ENCODE peak calls at places on chromosomes 4 and X, in four cellular contexts. One of them, this sample, is unnamed.

GRCh38 chrX:39645059-39645895 is 452.5 kb downstream of the BCOR start:
- DNase-seq in fibroblast of pulmonary artery: peak; percentile 85
- DNase-seq in lower leg skin: no peak
- DNase-seq in breast epithelium: no peak
- DNase-seq in this sample: peak; percentile 89

GRCh38 chr4:89111833-89112563 is 665 bp downstream of the TIGD2 start:
- DNase-seq in fibroblast of pulmonary artery: peak; percentile 97
- DNase-seq in lower leg skin: no peak
- DNase-seq in breast epithelium: peak; percentile 75
- DNase-seq in this sample: peak; percentile 95

GRCh38 chr4:52861879-52862604 is at the start of gene RASL11B:
- DNase-seq in fibroblast of pulmonary artery: peak; percentile 62
- DNase-seq in lower leg skin: peak; percentile 95
- DNase-seq in breast epithelium: peak; percentile 68
- DNase-seq in this sample: peak; percentile 63

GRCh38 chr4:151359576-151359975 is 34.2 kb upstream of the SH3D19 start:
- DNase-seq in fibroblast of pulmonary artery: peak; percentile 6
- DNase-seq in lower leg skin: no peak
- DNase-seq in breast epithelium: no peak
- DNase-seq in this sample: peak; percentile 18

GRCh38 chr4:169268951-169269781 is 1.6 kb downstream of the SH3RF1 start:
- DNase-seq in fibroblast of pulmonary artery: peak; percentile 91
- DNase-seq in lower leg skin: no peak
- DNase-seq in breast epithelium: no peak
- DNase-seq in this sample: peak; percentile 87

GRCh38 chr4:3267576-3268394 is 18.8 kb downstream of the MSANTD1 start:
- DNase-seq in fibroblast of pulmonary artery: no peak
- DNase-seq in lower leg skin: peak; percentile 68
- DNase-seq in breast epithelium: no peak
- DNase-seq in this sample: no peak

GRCh38 chrX:40727599-40728252 is 7.6 kb downstream of the MED14 start:
- DNase-seq in fibroblast of pulmonary artery: peak; percentile 6
- DNase-seq in lower leg skin: no peak
- DNase-seq in breast epithelium: no peak
- DNase-seq in this sample: no peak

GRCh38 chr4:65096630-65097029 is 573.7 kb downstream of the EPHA5 start:
- DNase-seq in fibroblast of pulmonary artery: no peak
- DNase-seq in lower leg skin: no peak
- DNase-seq in breast epithelium: no peak
- DNase-seq in this sample: no peak

GRCh38 chr4:102757681-102758080 is 3.1 kb downstream of the MANBA start:
- DNase-seq in fibroblast of pulmonary artery: no peak
- DNase-seq in lower leg skin: no peak
- DNase-seq in breast epithelium: no peak
- DNase-seq in this sample: no peak

GRCh38 chr4:100208459-100208858 is 18.2 kb upstream of the DDIT4L start:
- DNase-seq in fibroblast of pulmonary artery: peak; percentile 38
- DNase-seq in lower leg skin: no peak
- DNase-seq in breast epithelium: no peak
- DNase-seq in this sample: peak; percentile 21

GRCh38 chr4:153205757-153206156 is 1.5 kb downstream of the TRIM2 start:
- DNase-seq in fibroblast of pulmonary artery: no peak
- DNase-seq in lower leg skin: no peak
- DNase-seq in breast epithelium: no peak
- DNase-seq in this sample: no peak

GRCh38 chrX:104391905-104392304 is 137.2 kb upstream of the ESX1 start:
- DNase-seq in fibroblast of pulmonary artery: no peak
- DNase-seq in lower leg skin: no peak
- DNase-seq in breast epithelium: no peak
- DNase-seq in this sample: no peak

GRCh38 chr4:6765703-6766102 is 16.8 kb upstream of the KIAA0232 start:
- DNase-seq in fibroblast of pulmonary artery: no peak
- DNase-seq in lower leg skin: no peak
- DNase-seq in breast epithelium: no peak
- DNase-seq in this sample: no peak

GRCh38 chr4:15836362-15836761 is 58.2 kb downstream of the CD38 start:
- DNase-seq in fibroblast of pulmonary artery: no peak
- DNase-seq in lower leg skin: no peak
- DNase-seq in breast epithelium: no peak
- DNase-seq in this sample: no peak

GRCh38 chr4:140099993-140100392 is 54.0 kb downstream of the MAML3 start:
- DNase-seq in fibroblast of pulmonary artery: no peak
- DNase-seq in lower leg skin: peak; percentile 85
- DNase-seq in breast epithelium: no peak
- DNase-seq in this sample: peak; percentile 57

GRCh38 chr4:94365304-94365703 is 22.7 kb upstream of the HPGDS start:
- DNase-seq in fibroblast of pulmonary artery: peak; percentile 18
- DNase-seq in lower leg skin: no peak
- DNase-seq in breast epithelium: no peak
- DNase-seq in this sample: peak; percentile 57

GRCh38 chr4:169059294-169060201 is 49.5 kb upstream of the CBR4 start:
- DNase-seq in fibroblast of pulmonary artery: peak; percentile 56
- DNase-seq in lower leg skin: no peak
- DNase-seq in breast epithelium: no peak
- DNase-seq in this sample: peak; percentile 51

GRCh38 chr4:109553130-109553529 is 6.9 kb upstream of the MCUB start:
- DNase-seq in fibroblast of pulmonary artery: no peak
- DNase-seq in lower leg skin: no peak
- DNase-seq in breast epithelium: no peak
- DNase-seq in this sample: no peak

GRCh38 chr4:91118597-91118996 is 991.4 kb downstream of the CCSER1 start:
- DNase-seq in fibroblast of pulmonary artery: no peak
- DNase-seq in lower leg skin: no peak
- DNase-seq in breast epithelium: no peak
- DNase-seq in this sample: no peak

GRCh38 chr4:114615435-114615834 is 16.8 kb downstream of the UGT8 start:
- DNase-seq in fibroblast of pulmonary artery: no peak
- DNase-seq in lower leg skin: no peak
- DNase-seq in breast epithelium: no peak
- DNase-seq in this sample: no peak

GRCh38 chr4:101806914-101807313 is 16.4 kb downstream of the BANK1 start:
- DNase-seq in fibroblast of pulmonary artery: peak; percentile 56
- DNase-seq in lower leg skin: no peak
- DNase-seq in breast epithelium: no peak
- DNase-seq in this sample: peak; percentile 38

GRCh38 chrX:20248592-20249192 is 18.0 kb downstream of the RPS6KA3 start:
- DNase-seq in fibroblast of pulmonary artery: no peak
- DNase-seq in lower leg skin: no peak
- DNase-seq in breast epithelium: no peak
- DNase-seq in this sample: no peak

GRCh38 chrX:101208152-101208905 is 11.3 kb upstream of the DRP2 start:
- DNase-seq in fibroblast of pulmonary artery: peak; percentile 57
- DNase-seq in lower leg skin: no peak
- DNase-seq in breast epithelium: no peak
- DNase-seq in this sample: peak; percentile 36

GRCh38 chrX:14616301-14616700 is 87.0 kb downstream of the GLRA2 start:
- DNase-seq in fibroblast of pulmonary artery: peak; percentile 3
- DNase-seq in lower leg skin: no peak
- DNase-seq in breast epithelium: no peak
- DNase-seq in this sample: no peak

GRCh38 chr4:105074097-105074496 is 72.6 kb upstream of the TET2 start:
- DNase-seq in fibroblast of pulmonary artery: no peak
- DNase-seq in lower leg skin: no peak
- DNase-seq in breast epithelium: no peak
- DNase-seq in this sample: no peak

GRCh38 chr4:77599378-77599777 is 6.2 kb upstream of the CXCL13 start:
- DNase-seq in fibroblast of pulmonary artery: peak; percentile 59
- DNase-seq in lower leg skin: no peak
- DNase-seq in breast epithelium: no peak
- DNase-seq in this sample: peak; percentile 66

GRCh38 chr4:102715057-102715456 is 45.7 kb downstream of the MANBA start:
- DNase-seq in fibroblast of pulmonary artery: no peak
- DNase-seq in lower leg skin: no peak
- DNase-seq in breast epithelium: no peak
- DNase-seq in this sample: no peak

GRCh38 chrX:53479295-53479694 is 45.1 kb upstream of the HSD17B10 start:
- DNase-seq in fibroblast of pulmonary artery: no peak
- DNase-seq in lower leg skin: no peak
- DNase-seq in breast epithelium: no peak
- DNase-seq in this sample: no peak

GRCh38 chr4:148054275-148054674 is 322.4 kb downstream of the ARHGAP10 start:
- DNase-seq in fibroblast of pulmonary artery: no peak
- DNase-seq in lower leg skin: no peak
- DNase-seq in breast epithelium: no peak
- DNase-seq in this sample: no peak

GRCh38 chr4:95181446-95182306 is 367.1 kb downstream of the UNC5C start:
- DNase-seq in fibroblast of pulmonary artery: peak; percentile 24
- DNase-seq in lower leg skin: no peak
- DNase-seq in breast epithelium: no peak
- DNase-seq in this sample: peak; percentile 13

GRCh38 chr4:77010841-77011354 is 61.3 kb downstream of the SEPTIN11 start:
- DNase-seq in fibroblast of pulmonary artery: peak; percentile 58
- DNase-seq in lower leg skin: no peak
- DNase-seq in breast epithelium: no peak
- DNase-seq in this sample: peak; percentile 59

GRCh38 chr4:189088783-189089182 is 851.9 kb upstream of the FRG1 start:
- DNase-seq in fibroblast of pulmonary artery: no peak
- DNase-seq in lower leg skin: no peak
- DNase-seq in breast epithelium: no peak
- DNase-seq in this sample: no peak

GRCh38 chr4:126396703-126397102 is 1081.9 kb downstream of the FAT4 start:
- DNase-seq in fibroblast of pulmonary artery: no peak
- DNase-seq in lower leg skin: no peak
- DNase-seq in breast epithelium: no peak
- DNase-seq in this sample: no peak

GRCh38 chr4:88843067-88843723 is 145.6 kb upstream of the NAP1L5 start:
- DNase-seq in fibroblast of pulmonary artery: no peak
- DNase-seq in lower leg skin: no peak
- DNase-seq in breast epithelium: no peak
- DNase-seq in this sample: peak; percentile 46

GRCh38 chrX:1164322-1165288 is 47.8 kb downstream of the CRLF2 start:
- DNase-seq in fibroblast of pulmonary artery: peak; percentile 6
- DNase-seq in lower leg skin: peak; percentile 81
- DNase-seq in breast epithelium: no peak
- DNase-seq in this sample: peak; percentile 6
- H3K4me3 ChIP-seq in fibroblast of pulmonary artery: no peak overlapping the region
- H3K4me3 ChIP-seq in lower leg skin: no peak overlapping the region
- H3K4me3 ChIP-seq in breast epithelium: no peak overlapping the region
- H3K4me3 ChIP-seq in this sample: no peak overlapping the region

DNA sequence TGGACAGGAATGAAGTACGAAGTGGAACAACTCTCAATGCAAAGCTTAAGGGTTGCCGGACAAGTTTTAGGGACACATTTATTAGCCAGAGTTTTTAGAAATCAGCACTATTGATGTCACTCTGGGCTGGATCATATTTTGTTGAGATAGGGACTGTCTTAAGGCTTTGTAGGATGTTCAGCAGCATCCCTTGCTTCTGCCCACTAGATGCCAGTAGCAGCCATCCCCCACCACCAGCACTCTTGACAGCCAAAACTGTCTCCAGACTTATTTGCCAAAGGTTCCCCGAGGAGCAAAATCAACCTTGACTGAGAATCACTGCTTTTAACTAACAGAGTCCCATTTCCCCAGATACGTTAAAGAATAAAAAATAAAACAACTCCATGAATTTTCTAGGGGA is 1497.3 kb downstream of the STIM2 start:
- DNase-seq in fibroblast of pulmonary artery: peak; percentile 50
- DNase-seq in lower leg skin: no peak
- DNase-seq in breast epithelium: no peak
- DNase-seq in this sample: peak; percentile 71
- TF ChIP-seq CTCF in fibroblast of pulmonary artery: peak; percentile 43
- TF ChIP-seq CTCF in lower leg skin: no peak
- TF ChIP-seq CTCF in breast epithelium: no peak
- TF ChIP-seq CTCF in this sample: peak; percentile 62

GRCh38 chr4:1285151-1285789 is 4.4 kb upstream of the MAEA start:
- DNase-seq in fibroblast of pulmonary artery: no peak
- DNase-seq in lower leg skin: peak; percentile 59
- DNase-seq in breast epithelium: no peak
- DNase-seq in this sample: no peak
- H3K4me3 ChIP-seq in fibroblast of pulmonary artery: no peak overlapping the region
- H3K4me3 ChIP-seq in lower leg skin: no peak overlapping the region
- H3K4me3 ChIP-seq in breast epithelium: no peak overlapping the region
- H3K4me3 ChIP-seq in this sample: no peak overlapping the region

DNA sequence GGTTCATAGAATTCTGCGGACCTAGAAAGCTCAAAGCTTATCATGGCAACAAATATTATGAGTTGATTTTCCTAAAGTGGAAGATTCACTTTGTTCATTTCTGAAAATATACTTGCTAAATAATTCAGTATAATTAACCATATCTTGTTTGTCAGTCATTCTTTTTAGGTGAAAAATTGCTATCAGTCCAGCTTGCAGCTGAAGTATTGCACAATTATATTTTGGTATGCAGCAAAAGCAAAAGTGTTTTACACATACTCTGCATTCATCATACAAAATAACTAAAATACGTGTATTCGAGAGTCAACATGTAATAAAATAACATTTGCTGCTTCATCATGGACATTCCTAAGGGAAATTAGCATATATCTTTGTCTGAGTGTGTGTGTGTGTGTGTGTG is 24.8 kb downstream of the DKK2 start:
- DNase-seq in fibroblast of pulmonary artery: no peak
- DNase-seq in lower leg skin: no peak
- DNase-seq in breast epithelium: no peak
- DNase-seq in this sample: no peak
- TF ChIP-seq CTCF in fibroblast of pulmonary artery: no peak
- TF ChIP-seq CTCF in lower leg skin: no peak
- TF ChIP-seq CTCF in breast epithelium: no peak
- TF ChIP-seq CTCF in this sample: no peak

This sample was measured in cardiac fibroblast.